ENCODE peak calls at places on chromosome 12, in nine cellular contexts. One of them, this sample, is unnamed.

GRCh38 chr12:45730842-45731336 is 1.4 kb downstream of the ARID2 start:
- DNase-seq in NCI-H2227 treated with DMSO at 0.1 percent for 48 hours: peak; percentile 44
- DNase-seq in mucosa of descending colon: no peak
- DNase-seq in B cell: no peak
- DNase-seq in T-helper 17 cell: no peak
- DNase-seq in CD4-positive, alpha-beta T cell: no peak
- DNase-seq in iris pigment epithelial cell: peak; percentile 50
- DNase-seq in HuH-7: peak; percentile 15
- DNase-seq in PC-3: peak; percentile 17
- DNase-seq in this sample: peak; percentile 66

GRCh38 chr12:98154850-98155249 is 360.5 kb upstream of the TMPO start:
- DNase-seq in mucosa of descending colon: no peak
- DNase-seq in iris pigment epithelial cell: peak; percentile 9
- DNase-seq in CD4-positive, alpha-beta T cell: no peak
- DNase-seq in T-helper 17 cell: no peak
- DNase-seq in PC-3: peak; percentile 33
- DNase-seq in NCI-H2227 treated with DMSO at 0.1 percent for 48 hours: peak; percentile 35
- DNase-seq in HuH-7: peak; percentile 7
- DNase-seq in B cell: no peak
- DNase-seq in this sample: peak; percentile 62

GRCh38 chr12:112778400-112778799 is 13.1 kb upstream of the RPH3A start:
- DNase-seq in B cell: no peak
- DNase-seq in mucosa of descending colon: no peak
- DNase-seq in PC-3: no peak
- DNase-seq in NCI-H2227 treated with DMSO at 0.1 percent for 48 hours: no peak
- DNase-seq in HuH-7: no peak
- DNase-seq in CD4-positive, alpha-beta T cell: no peak
- DNase-seq in T-helper 17 cell: no peak
- DNase-seq in iris pigment epithelial cell: no peak
- DNase-seq in this sample: no peak

GRCh38 chr12:27940756-27941402 is 31.7 kb downstream of the PTHLH start:
- DNase-seq in B cell: peak; percentile 57
- DNase-seq in HuH-7: peak; percentile 73
- DNase-seq in PC-3: peak; percentile 96
- DNase-seq in T-helper 17 cell: peak; percentile 65
- DNase-seq in iris pigment epithelial cell: peak; percentile 80
- DNase-seq in NCI-H2227 treated with DMSO at 0.1 percent for 48 hours: peak; percentile 51
- DNase-seq in mucosa of descending colon: peak; percentile 79
- DNase-seq in CD4-positive, alpha-beta T cell: peak; percentile 67
- DNase-seq in this sample: peak; percentile 64

GRCh38 chr12:26723379-26724308 is 109.3 kb downstream of the ITPR2 start:
- DNase-seq in NCI-H2227 treated with DMSO at 0.1 percent for 48 hours: no peak
- DNase-seq in B cell: no peak
- DNase-seq in HuH-7: no peak
- DNase-seq in mucosa of descending colon: no peak
- DNase-seq in iris pigment epithelial cell: peak; percentile 83
- DNase-seq in CD4-positive, alpha-beta T cell: no peak
- DNase-seq in PC-3: peak; percentile 58
- DNase-seq in T-helper 17 cell: no peak
- DNase-seq in this sample: no peak

GRCh38 chr12:112855375-112855774 is 51.4 kb upstream of the OAS1 start:
- DNase-seq in CD4-positive, alpha-beta T cell: no peak
- DNase-seq in B cell: no peak
- DNase-seq in PC-3: peak; percentile 45
- DNase-seq in iris pigment epithelial cell: peak; percentile 7
- DNase-seq in NCI-H2227 treated with DMSO at 0.1 percent for 48 hours: peak; percentile 18
- DNase-seq in HuH-7: peak; percentile 32
- DNase-seq in T-helper 17 cell: no peak
- DNase-seq in mucosa of descending colon: no peak
- DNase-seq in this sample: peak; percentile 17

GRCh38 chr12:27652174-27652763 is 44.0 kb upstream of the REP15 start:
- DNase-seq in PC-3: peak; percentile 97
- DNase-seq in CD4-positive, alpha-beta T cell: peak; percentile 7
- DNase-seq in T-helper 17 cell: peak; percentile 12
- DNase-seq in NCI-H2227 treated with DMSO at 0.1 percent for 48 hours: peak; percentile 25
- DNase-seq in mucosa of descending colon: no peak
- DNase-seq in HuH-7: peak; percentile 58
- DNase-seq in iris pigment epithelial cell: peak; percentile 78
- DNase-seq in B cell: peak; percentile 44
- DNase-seq in this sample: peak; percentile 64

GRCh38 chr12:55713721-55714120 is 2.1 kb upstream of the BLOC1S1 start:
- DNase-seq in T-helper 17 cell: no peak
- DNase-seq in CD4-positive, alpha-beta T cell: no peak
- DNase-seq in B cell: no peak
- DNase-seq in mucosa of descending colon: peak; percentile 9
- DNase-seq in NCI-H2227 treated with DMSO at 0.1 percent for 48 hours: no peak
- DNase-seq in PC-3: peak; percentile 94
- DNase-seq in iris pigment epithelial cell: peak; percentile 91
- DNase-seq in HuH-7: no peak
- DNase-seq in this sample: no peak

GRCh38 chr12:132525011-132525832 is 35.3 kb downstream of the FBRSL1 start:
- DNase-seq in iris pigment epithelial cell: no peak
- DNase-seq in T-helper 17 cell: no peak
- DNase-seq in mucosa of descending colon: no peak
- DNase-seq in HuH-7: no peak
- DNase-seq in B cell: no peak
- DNase-seq in CD4-positive, alpha-beta T cell: no peak
- DNase-seq in PC-3: no peak
- DNase-seq in NCI-H2227 treated with DMSO at 0.1 percent for 48 hours: no peak
- DNase-seq in this sample: no peak

GRCh38 chr12:48788852-48789775 is at the start of gene ADCY6:
- DNase-seq in PC-3: peak; percentile 72
- DNase-seq in CD4-positive, alpha-beta T cell: no peak
- DNase-seq in mucosa of descending colon: peak; percentile 87
- DNase-seq in NCI-H2227 treated with DMSO at 0.1 percent for 48 hours: no peak
- DNase-seq in iris pigment epithelial cell: peak; percentile 69
- DNase-seq in HuH-7: peak; percentile 92
- DNase-seq in T-helper 17 cell: no peak
- DNase-seq in B cell: no peak
- DNase-seq in this sample: peak; percentile 4

GRCh38 chr12:72264548-72265175 is 7.5 kb upstream of the TRHDE start:
- DNase-seq in mucosa of descending colon: no peak
- DNase-seq in NCI-H2227 treated with DMSO at 0.1 percent for 48 hours: peak; percentile 19
- DNase-seq in PC-3: peak; percentile 62
- DNase-seq in HuH-7: no peak
- DNase-seq in T-helper 17 cell: no peak
- DNase-seq in CD4-positive, alpha-beta T cell: no peak
- DNase-seq in B cell: no peak
- DNase-seq in iris pigment epithelial cell: peak; percentile 38
- DNase-seq in this sample: no peak

GRCh38 chr12:24008166-24008565 is 58.7 kb upstream of the SOX5 start:
- DNase-seq in PC-3: no peak
- DNase-seq in T-helper 17 cell: no peak
- DNase-seq in CD4-positive, alpha-beta T cell: no peak
- DNase-seq in HuH-7: no peak
- DNase-seq in B cell: no peak
- DNase-seq in mucosa of descending colon: no peak
- DNase-seq in iris pigment epithelial cell: no peak
- DNase-seq in NCI-H2227 treated with DMSO at 0.1 percent for 48 hours: no peak
- DNase-seq in this sample: no peak